ENCODE peak calls at places on chromosomes 1 and 21, in seven cellular contexts. N is heart right ventricle, X is cardiac muscle cell, A is lower lobe of right lung, J is AG04450, T is left lung, W is left ventricle myocardium inferior. D is an unnamed sample.

GRCh38 chr1:27576846-27577245 is 27.1 kb downstream of the AHDC1 start:
- DNase-seq in X (no peak), J (no peak), N (no peak), W (peak), T (no peak), A (no peak), D (no peak)

GRCh38 chr1:208766812-208767211 is 522.6 kb upstream of the PLXNA2 start:
- DNase-seq in N (no peak), X (no peak), T (no peak), W (no peak), A (no peak), J (no peak), D (no peak)

GRCh38 chr1:153794671-153795324 is 19.6 kb downstream of the SLC27A3 start:
- DNase-seq in J (no peak), T (no peak), N (no peak), A (no peak), W (no peak), X (no peak), D (no peak)

GRCh38 chr1:112388436-112388835 is 7.6 kb upstream of the CTTNBP2NL start:
- DNase-seq in X (peak), T (no peak), A (no peak), W (no peak), N (no peak), J (no peak), D (no peak)

GRCh38 chr1:198118136-198118535 is 38.7 kb upstream of the NEK7 start:
- DNase-seq in A (no peak), W (peak), J (peak), X (peak), N (peak), T (peak), D (no peak)

GRCh38 chr1:17091252-17091651 is 28.0 kb downstream of the PADI2 start:
- DNase-seq in J (no peak), A (no peak), N (no peak), T (no peak), X (no peak), W (no peak), D (no peak)

GRCh38 chr1:30485072-30485471 is 238.3 kb downstream of the MATN1 start:
- DNase-seq in X (no peak), J (no peak), T (no peak), A (no peak), W (no peak), N (no peak), D (no peak)

GRCh38 chr21:46515109-46515508 is 56.4 kb downstream of the DIP2A start:
- DNase-seq in T (no peak), W (peak), X (peak), A (no peak), J (no peak), N (peak), D (no peak)

GRCh38 chr1:96387785-96388184 is 333.8 kb upstream of the PTBP2 start:
- DNase-seq in A (no peak), T (no peak), X (no peak), W (no peak), J (no peak), N (no peak), D (no peak)

GRCh38 chr1:223711173-223711572 is 1.2 kb upstream of the CAPN2 start:
- DNase-seq in N (no peak), T (no peak), X (peak), A (no peak), J (no peak), W (no peak), D (no peak)

GRCh38 chr1:161311595-161312181 is 1.9 kb upstream of the MPZ start:
- DNase-seq in W (no peak), X (no peak), T (no peak), N (no peak), J (no peak), A (no peak), D (no peak)

GRCh38 chr1:114061431-114061830 is 82.2 kb downstream of the OLFML3 start:
- DNase-seq in W (no peak), N (no peak), T (no peak), X (no peak), A (no peak), J (no peak), D (no peak)

GRCh38 chr1:63454269-63454668 is 68.8 kb downstream of the ITGB3BP start:
- DNase-seq in N (no peak), X (peak), A (no peak), W (no peak), J (peak), T (no peak), D (no peak)

GRCh38 chr1:6170742-6171201 is 9.3 kb downstream of the CHD5 start:
- DNase-seq in A (no peak), J (no peak), N (no peak), W (no peak), X (no peak), T (no peak), D (no peak)

GRCh38 chr1:68294354-68295066 is 62.2 kb upstream of the WLS start:
- DNase-seq in N (no peak), W (no peak), T (no peak), J (no peak), A (no peak), X (no peak), D (no peak)

GRCh38 chr1:42157667-42158066 is 4.5 kb downstream of the GUCA2B start:
- DNase-seq in A (no peak), J (no peak), W (no peak), X (no peak), T (no peak), N (no peak), D (no peak)

GRCh38 chr1:228162286-228163003 is 3.2 kb upstream of the IBA57 start:
- DNase-seq in X (peak), N (peak), T (no peak), A (peak), J (no peak), W (peak), D (no peak)

GRCh38 chr1:9101510-9102146 is 27.3 kb downstream of the GPR157 start:
- DNase-seq in J (peak), T (no peak), W (no peak), A (no peak), N (no peak), X (peak), D (no peak)

GRCh38 chr1:78095618-78096416 is 50.1 kb downstream of the GIPC2 start:
- DNase-seq in A (no peak), T (no peak), X (peak), N (no peak), W (no peak), J (no peak), D (no peak)

GRCh38 chr1:86914998-86915736 is 732 bp downstream of the HS2ST1 start:
- DNase-seq in A (peak), J (no peak), N (peak), W (peak), X (peak), T (peak), D (no peak)

GRCh38 chr21:42028754-42029385 is 18.7 kb upstream of the ZBTB21 start:
- DNase-seq in W (no peak), T (no peak), N (no peak), A (peak), J (no peak), X (no peak), D (no peak)

DNA sequence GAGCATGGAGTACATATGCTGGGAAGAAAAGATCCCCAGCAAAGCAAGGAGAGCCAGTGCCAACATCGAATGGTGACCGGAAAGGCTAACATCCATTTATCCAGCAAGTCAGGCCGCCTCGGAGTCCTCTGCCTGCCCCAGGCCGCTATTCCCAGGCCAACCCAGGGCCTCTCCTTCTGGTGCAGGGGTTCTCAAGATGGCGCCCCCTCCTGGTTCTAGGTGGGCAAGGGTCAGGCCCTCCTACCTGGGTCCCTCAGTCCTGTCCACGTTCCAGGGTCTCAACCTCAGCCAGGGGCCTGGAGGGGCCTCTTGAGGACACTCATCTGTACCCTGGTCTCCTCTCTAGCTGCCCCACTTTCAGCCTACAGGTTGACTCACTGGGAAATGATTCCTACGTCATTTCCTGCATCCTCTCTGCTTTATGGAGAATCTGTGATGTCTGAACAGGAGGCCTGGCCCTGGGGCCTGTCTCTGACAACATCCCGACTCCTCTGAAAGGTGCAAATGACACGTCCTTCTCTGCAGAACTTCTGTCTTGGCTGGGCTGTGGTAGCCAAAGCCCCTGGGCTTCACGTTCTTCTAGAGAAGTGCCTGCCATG is 145.3 kb downstream of the PSMG1 start:
- DNase-seq in X (no peak), W (no peak), N (no peak), T (no peak), A (no peak), J (no peak), D (no peak)
- TF ChIP-seq CTCF in X (no peak), W (no peak), N (no peak), T (no peak), A (no peak), J (peak), D (peak)

DNA sequence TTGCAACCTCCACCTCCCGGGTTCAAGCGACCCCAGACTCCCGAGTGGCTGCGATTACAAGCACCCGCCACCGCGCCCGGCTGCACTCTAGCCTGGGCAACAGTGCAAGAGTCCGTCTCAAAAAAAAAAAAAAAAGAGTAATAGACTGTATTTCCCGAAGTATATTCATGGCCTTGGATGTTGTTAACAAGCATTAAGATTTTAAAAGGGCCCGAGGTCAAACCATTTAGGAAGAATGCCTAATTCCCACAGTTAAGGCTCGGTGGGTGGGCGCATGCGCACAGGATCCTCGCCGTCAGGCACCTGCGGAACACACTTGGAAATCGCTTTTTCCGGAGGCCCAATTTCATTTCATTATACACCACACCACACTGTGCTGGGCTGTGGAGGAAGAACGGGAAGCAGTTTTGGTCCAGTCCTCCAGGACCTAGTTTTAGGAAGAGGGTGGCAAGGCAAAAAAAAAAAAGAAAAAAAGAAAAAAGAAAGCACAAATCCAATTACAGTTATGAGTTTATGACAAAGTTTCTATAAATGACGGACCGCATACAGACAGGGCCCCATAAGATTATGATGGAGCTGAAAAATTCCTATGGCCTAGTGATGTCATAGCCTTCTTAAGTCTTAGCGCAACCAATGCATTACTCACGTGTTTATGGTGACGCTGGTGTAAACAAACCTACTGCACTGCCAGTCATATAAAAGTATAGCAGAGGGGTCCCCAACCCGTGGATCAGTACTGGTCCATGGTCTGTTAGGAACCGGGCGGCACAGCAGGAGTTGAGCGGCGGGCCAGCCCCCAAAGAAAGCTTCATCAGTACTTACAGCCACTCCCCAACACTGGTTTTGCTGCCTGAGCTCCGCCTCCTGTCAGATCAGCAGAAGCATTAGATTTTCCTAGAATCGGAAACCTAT is 38.2 kb downstream of the H3-3A start:
- DNase-seq in X (peak), T (no peak), J (no peak), N (peak), A (peak), W (peak), D (peak)
- TF ChIP-seq CTCF in X (no peak), T (no peak), J (no peak), N (no peak), A (no peak), W (no peak), D (no peak)

GRCh38 chr1:222284466-222284865 is 263.4 kb downstream of the HHIPL2 start:
- DNase-seq in A (no peak), W (no peak), T (no peak), X (no peak), N (no peak), J (no peak), D (no peak)

GRCh38 chr1:222283147-222283768 is 264.6 kb downstream of the HHIPL2 start:
- DNase-seq in X (no peak), T (no peak), A (no peak), W (no peak), N (no peak), J (peak), D (no peak)

GRCh38 chr1:222286039-222286438 is 261.9 kb downstream of the HHIPL2 start:
- DNase-seq in X (no peak), A (no peak), N (no peak), T (no peak), W (no peak), J (no peak), D (no peak)

DNA sequence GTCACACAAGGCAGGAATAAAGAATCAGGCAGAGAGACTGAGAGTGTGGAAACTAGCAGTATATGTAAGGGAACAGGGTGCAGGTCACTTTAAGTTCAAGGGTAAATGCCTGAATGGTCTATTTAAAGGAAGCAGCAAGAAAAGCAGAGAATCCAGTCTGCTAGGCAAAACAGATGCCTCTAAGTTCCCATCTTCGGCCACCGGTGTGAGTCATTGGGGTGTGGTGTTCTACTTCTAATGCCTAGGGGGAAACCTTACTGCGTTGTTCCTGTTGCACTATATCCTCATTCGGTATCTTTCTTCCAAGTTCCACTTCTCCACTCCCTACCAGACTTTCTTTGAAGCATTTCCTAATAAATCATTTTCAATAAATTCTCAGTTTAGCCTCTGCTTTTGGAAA is 259.8 kb downstream of the HHIPL2 start:
- DNase-seq in W (no peak), X (no peak), N (no peak), J (no peak), T (no peak), A (no peak), D (no peak)
- TF ChIP-seq CTCF in W (no peak), X (no peak), N (no peak), J (no peak), T (no peak), A (no peak), D (no peak)

DNA sequence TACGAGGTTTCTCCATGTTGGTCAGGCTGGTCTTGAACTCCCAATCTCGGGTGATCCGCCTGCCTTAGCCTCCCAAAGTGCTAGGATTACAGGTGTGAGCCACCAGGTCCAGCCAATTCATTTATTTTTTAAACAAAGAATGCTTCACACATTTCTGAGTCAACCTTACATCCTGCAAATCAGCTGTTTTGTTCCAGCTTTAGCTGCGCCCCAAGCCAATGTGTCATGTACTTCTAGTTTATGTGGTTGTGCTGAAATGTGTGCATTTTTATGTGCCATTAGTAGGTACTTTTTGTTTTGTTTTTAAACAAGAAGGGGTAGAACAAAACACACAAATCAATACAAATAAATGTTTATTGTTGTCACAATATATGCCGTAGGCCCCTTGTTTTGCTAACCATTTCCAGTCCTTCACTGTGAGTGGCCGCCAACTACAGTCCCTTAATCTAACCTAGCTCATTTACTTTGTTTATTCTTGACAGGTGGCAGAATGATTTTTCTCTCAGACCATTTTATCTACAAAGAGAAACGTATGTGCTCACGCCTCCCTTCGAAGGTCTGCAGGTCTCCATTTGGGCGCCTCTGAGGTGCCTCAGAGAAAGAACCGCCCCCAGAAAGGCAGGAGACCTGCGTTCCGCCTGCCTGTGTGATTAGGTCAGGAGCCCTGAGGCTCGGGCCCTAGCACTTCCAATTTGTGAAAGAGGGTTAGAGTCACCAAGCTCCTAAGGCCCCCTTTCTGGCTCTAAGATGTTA is 2.8 kb upstream of the CASQ2 start:
- DNase-seq in X (no peak), W (no peak), J (no peak), A (no peak), T (no peak), N (no peak), D (no peak)
- TF ChIP-seq CTCF in X (no peak), W (no peak), J (no peak), A (no peak), T (no peak), N (no peak), D (no peak)

DNA sequence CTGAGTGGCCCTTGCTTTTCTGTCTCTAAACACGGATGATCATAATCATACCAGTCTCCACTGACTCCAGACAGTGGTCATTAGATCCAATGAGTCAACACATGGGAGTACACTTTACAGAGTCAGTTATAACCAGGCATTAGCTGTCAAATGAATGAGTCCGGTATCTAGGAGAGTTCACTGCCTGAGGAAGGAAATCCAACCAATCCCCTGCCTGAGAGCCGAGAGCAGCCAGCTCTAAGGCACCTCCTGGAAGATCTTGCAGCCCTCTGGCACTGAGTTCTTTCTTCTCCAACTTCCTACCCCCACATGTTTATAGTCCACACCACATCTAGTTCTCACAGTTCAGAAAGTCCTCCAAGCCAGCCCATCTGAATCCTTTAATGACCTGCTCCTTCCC is 29.4 kb upstream of the RBM15 start:
- DNase-seq in T (no peak), X (peak), N (no peak), W (no peak), A (no peak), J (peak), D (no peak)
- TF ChIP-seq CTCF in T (no peak), X (no peak), N (no peak), W (no peak), A (no peak), J (peak), D (no peak)

D was measured in chondrocyte.